ENCODE peak calls at places on chromosomes 13 and 19, in nine cellular contexts. P is thyroid gland; V is pancreas; U is mesenchymal stem cell; C is CD4-positive, alpha-beta memory T cell; T is psoas muscle; G is K562; N is breast epithelium; J is GM23248. K is an unnamed sample. For H3K4me1, the result is how much of the 10 kb centered on the place peaks cover.

GRCh38 chr13:61960981-61961380 is 545.3 kb upstream of the PCDH20 start:
- DNase-seq in C (no peak), U (no peak), J (no peak), G (no peak), N (no peak), P (no peak), V (no peak), T (no peak), K (no peak)

GRCh38 chr19:33426621-33427475 is 53.3 kb downstream of the CEBPG start:
- DNase-seq in T (peak), V (no peak), J (no peak), G (no peak), P (no peak), N (no peak), C (no peak), U (no peak), K (no peak)

GRCh38 chr13:30844548-30845296 is 61.3 kb upstream of the MEDAG start:
- DNase-seq in P (no peak), V (no peak), C (no peak), G (no peak), N (no peak), U (peak), J (no peak), T (no peak), K (no peak)

GRCh38 chr19:6056801-6057650 is 53.3 kb downstream of the RFX2 start:
- DNase-seq in V (no peak), U (peak), T (peak), C (peak), G (no peak), P (peak), J (peak), N (peak), K (peak)

GRCh38 chr19:2014731-2015610 is 543 bp downstream of the BTBD2 start:
- DNase-seq in N (no peak), U (no peak), V (peak), G (peak), C (no peak), J (peak), T (no peak), P (no peak), K (no peak)

GRCh38 chr19:35000647-35001501 is 751 bp downstream of the GRAMD1A start:
- DNase-seq in G (peak), C (peak), T (peak), J (peak), P (peak), V (peak), N (no peak), U (peak), K (peak)

GRCh38 chr13:30376426-30377311 is 45.6 kb upstream of the UBE2L5 start:
- DNase-seq in N (no peak), G (no peak), T (no peak), J (no peak), P (peak), U (no peak), V (no peak), C (peak), K (peak)

GRCh38 chr19:28556371-28556770 is 656.6 kb downstream of the UQCRFS1 start:
- DNase-seq in V (no peak), U (no peak), T (no peak), P (no peak), N (no peak), J (peak), G (no peak), C (no peak), K (no peak)

GRCh38 chr13:23817833-23818232 is 71.4 kb downstream of the MIPEP start:
- DNase-seq in N (no peak), V (no peak), T (no peak), U (no peak), C (no peak), J (no peak), G (no peak), P (no peak), K (no peak)

GRCh38 chr19:44753932-44754742 is 5.6 kb downstream of the BCL3 start:
- DNase-seq in C (peak), N (peak), U (peak), V (peak), G (peak), P (peak), J (peak), T (peak), K (peak)

GRCh38 chr13:106390360-106390759 is 145.1 kb downstream of the EFNB2 start:
- DNase-seq in G (no peak), V (no peak), U (no peak), C (no peak), N (no peak), P (no peak), J (no peak), T (no peak), K (no peak)

GRCh38 chr19:38658462-38659306 is 11.2 kb downstream of the ACTN4 start:
- DNase-seq in C (no peak), N (no peak), T (no peak), G (no peak), U (peak), J (peak), P (peak), V (no peak), K (peak)

GRCh38 chr19:55546822-55547614 is 1.7 kb upstream of the SBK3 start:
- DNase-seq in G (peak), V (peak), U (peak), T (peak), N (no peak), P (peak), C (no peak), J (peak), K (peak)

GRCh38 chr13:106567421-106568224 is at the start of gene ARGLU1:
- DNase-seq in T (peak), G (peak), U (peak), V (peak), C (peak), N (peak), P (peak), J (peak), K (peak)

GRCh38 chr19:40822161-40822560 is 23.2 kb downstream of the EGLN2 start:
- DNase-seq in U (no peak), J (no peak), G (no peak), T (no peak), N (no peak), V (no peak), C (no peak), P (no peak), K (no peak)

GRCh38 chr13:27353166-27353583 is 71.2 kb upstream of the GTF3A start:
- DNase-seq in P (no peak), U (peak), N (no peak), C (no peak), J (peak), V (no peak), G (no peak), T (no peak), K (no peak)

GRCh38 chr13:49683489-49683888 is 7.8 kb downstream of the EBPL start:
- DNase-seq in U (no peak), V (no peak), J (no peak), P (no peak), T (no peak), N (no peak), C (no peak), G (no peak), K (no peak)

GRCh38 chr19:39212377-39212742 is 8.3 kb upstream of the SYCN start:
- DNase-seq in C (no peak), G (peak), J (peak), P (no peak), T (no peak), N (no peak), U (peak), V (no peak), K (no peak)

GRCh38 chr13:27556109-27556508 is 64.2 kb downstream of the LNX2 start:
- DNase-seq in P (no peak), G (no peak), V (no peak), T (peak), N (no peak), J (peak), C (no peak), U (no peak), K (peak)

GRCh38 chr13:50319603-50320296 is 304.5 kb downstream of the KCNRG start:
- DNase-seq in N (peak), G (peak), U (peak), P (peak), J (peak), V (no peak), C (no peak), T (no peak), K (peak)

GRCh38 chr19:44570984-44571684 is 41.7 kb upstream of the CEACAM20 start:
- DNase-seq in U (peak), P (peak), T (no peak), C (peak), N (no peak), J (peak), V (no peak), G (peak), K (peak)

GRCh38 chr13:73547239-73547638 is 488.4 kb downstream of the KLF5 start:
- DNase-seq in C (no peak), J (no peak), P (no peak), T (no peak), U (no peak), N (no peak), V (no peak), G (no peak), K (peak)

GRCh38 chr13:51900471-51900870 is 38.7 kb downstream of the CCDC70 start:
- DNase-seq in P (no peak), T (no peak), U (no peak), N (no peak), J (no peak), G (no peak), V (no peak), C (no peak), K (no peak)

GRCh38 chr19:13597625-13598024 is 91.3 kb upstream of the CACNA1A start:
- DNase-seq in P (peak), T (no peak), G (peak), N (no peak), U (peak), V (no peak), C (peak), J (peak), K (peak)

GRCh38 chr19:18596752-18597157 is 8.2 kb downstream of the REX1BD start:
- DNase-seq in G (peak), T (peak), N (no peak), C (no peak), U (no peak), V (peak), P (no peak), J (peak), K (no peak)

GRCh38 chr13:33032037-33032625 is 15.9 kb downstream of the KL start:
- DNase-seq in P (no peak), V (no peak), U (no peak), J (peak), T (peak), C (no peak), G (no peak), N (no peak), K (no peak)

GRCh38 chr13:82634946-82635345 is 1247.3 kb downstream of the SLITRK1 start:
- DNase-seq in V (no peak), G (no peak), U (no peak), T (no peak), J (peak), C (no peak), P (no peak), N (no peak), K (peak)

GRCh38 chr19:31380854-31381253 is 31.6 kb upstream of the TSHZ3 start:
- DNase-seq in G (no peak), U (no peak), J (no peak), C (no peak), V (no peak), T (no peak), P (no peak), N (no peak), K (no peak)

GRCh38 chr13:101919541-101920306 is 467.2 kb downstream of the ITGBL1 start:
- DNase-seq in U (peak), P (peak), C (no peak), G (no peak), N (no peak), T (no peak), J (peak), V (no peak), K (no peak)

GRCh38 chr19:1884719-1885334 is 469 bp downstream of the ABHD17A start:
- DNase-seq in P (no peak), J (peak), V (peak), T (no peak), N (no peak), G (no peak), U (peak), C (no peak), K (no peak)

GRCh38 chr19:21128901-21129698 is 12.7 kb upstream of the ZNF431 start:
- DNase-seq in G (no peak), U (no peak), C (no peak), T (no peak), J (no peak), P (peak), V (no peak), N (no peak), K (no peak)

GRCh38 chr19:13884726-13885591 is 8.0 kb downstream of the NANOS3 start:
- DNase-seq in J (no peak), N (no peak), G (no peak), P (peak), U (no peak), C (no peak), V (peak), T (no peak), K (no peak)

GRCh38 chr19:52722062-52723005 is 12.5 kb downstream of the ZNF611 start:
- DNase-seq in V (no peak), G (no peak), J (peak), N (no peak), C (no peak), T (no peak), U (peak), P (no peak), K (peak)

GRCh38 chr19:30206187-30206586 is 166.0 kb upstream of the ZNF536 start:
- DNase-seq in P (no peak), T (no peak), U (no peak), V (no peak), G (no peak), N (no peak), C (no peak), J (no peak), K (no peak)

GRCh38 chr19:480016-480855 is 16.1 kb upstream of the MADCAM1 start:
- DNase-seq in U (peak), J (peak), T (peak), N (peak), G (peak), P (peak), V (peak), C (no peak), K (peak)

GRCh38 chr13:50129923-50130685 is 114.9 kb downstream of the KCNRG start:
- DNase-seq in P (no peak), G (no peak), U (peak), N (no peak), T (peak), V (no peak), C (peak), J (peak), K (no peak)

GRCh38 chr19:35417713-35418534 is 30.1 kb upstream of the FFAR2 start:
- DNase-seq in U (no peak), V (no peak), J (no peak), G (no peak), P (no peak), T (peak), N (no peak), C (no peak), K (no peak)

GRCh38 chr19:7737215-7737614 is 5.3 kb upstream of the CLEC4G start:
- DNase-seq in J (no peak), V (no peak), N (no peak), P (no peak), U (no peak), G (no peak), T (no peak), C (no peak), K (no peak)

DNA sequence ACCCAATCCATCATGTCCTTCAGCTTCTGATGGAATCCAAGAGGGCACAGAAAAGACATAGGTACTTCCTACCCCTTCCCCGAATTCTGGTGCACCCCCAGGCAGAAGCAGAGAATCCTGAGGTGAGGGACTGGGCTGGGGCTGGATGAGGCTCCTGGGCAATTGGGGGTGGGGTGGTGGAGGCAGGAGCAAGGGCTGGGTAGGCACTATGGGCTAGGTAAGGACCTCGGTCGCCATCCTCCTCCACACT is 2.8 kb upstream of the KCNC3 start:
- DNase-seq in T (no peak), N (no peak), J (no peak), U (no peak), G (no peak), V (no peak), C (no peak), P (no peak), K (no peak)
- H3K4me1 ChIP-seq in T (under half), N (under half), J (under half), U (under half), G (under half), V (under half), C (half or more), P (under half), K (under half)

GRCh38 chr13:97268772-97269171 is 46.6 kb downstream of the MBNL2 start:
- DNase-seq in N (no peak), V (no peak), U (no peak), G (no peak), J (no peak), P (no peak), C (no peak), T (no peak), K (no peak)
- H3K4me1 ChIP-seq in N (under half), V (under half), U (under half), G (under half), J (under half), P (under half), C (under half), T (half or more), K (under half)

DNA sequence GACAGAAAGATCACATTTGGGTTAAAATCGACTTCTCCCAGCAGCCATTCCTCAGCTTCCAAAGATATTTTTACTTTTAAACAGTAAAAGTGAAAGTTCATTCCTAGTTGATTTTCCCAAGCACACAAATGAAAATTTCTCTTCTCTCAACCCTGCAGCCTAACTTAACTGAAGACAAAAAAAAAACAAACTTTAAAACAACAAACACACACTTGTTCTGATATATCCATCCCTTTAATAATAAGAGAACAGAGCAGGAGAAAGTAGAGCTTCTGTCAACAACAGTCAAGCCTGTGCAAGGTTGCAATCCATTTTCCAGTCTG is 72.9 kb downstream of the STK24 start:
- DNase-seq in U (no peak), G (no peak), V (no peak), N (no peak), C (no peak), T (no peak), P (no peak), J (no peak), K (no peak)
- H3K4me1 ChIP-seq in U (under half), G (half or more), V (under half), N (under half), C (half or more), T (under half), P (half or more), J (under half), K (under half)

DNA sequence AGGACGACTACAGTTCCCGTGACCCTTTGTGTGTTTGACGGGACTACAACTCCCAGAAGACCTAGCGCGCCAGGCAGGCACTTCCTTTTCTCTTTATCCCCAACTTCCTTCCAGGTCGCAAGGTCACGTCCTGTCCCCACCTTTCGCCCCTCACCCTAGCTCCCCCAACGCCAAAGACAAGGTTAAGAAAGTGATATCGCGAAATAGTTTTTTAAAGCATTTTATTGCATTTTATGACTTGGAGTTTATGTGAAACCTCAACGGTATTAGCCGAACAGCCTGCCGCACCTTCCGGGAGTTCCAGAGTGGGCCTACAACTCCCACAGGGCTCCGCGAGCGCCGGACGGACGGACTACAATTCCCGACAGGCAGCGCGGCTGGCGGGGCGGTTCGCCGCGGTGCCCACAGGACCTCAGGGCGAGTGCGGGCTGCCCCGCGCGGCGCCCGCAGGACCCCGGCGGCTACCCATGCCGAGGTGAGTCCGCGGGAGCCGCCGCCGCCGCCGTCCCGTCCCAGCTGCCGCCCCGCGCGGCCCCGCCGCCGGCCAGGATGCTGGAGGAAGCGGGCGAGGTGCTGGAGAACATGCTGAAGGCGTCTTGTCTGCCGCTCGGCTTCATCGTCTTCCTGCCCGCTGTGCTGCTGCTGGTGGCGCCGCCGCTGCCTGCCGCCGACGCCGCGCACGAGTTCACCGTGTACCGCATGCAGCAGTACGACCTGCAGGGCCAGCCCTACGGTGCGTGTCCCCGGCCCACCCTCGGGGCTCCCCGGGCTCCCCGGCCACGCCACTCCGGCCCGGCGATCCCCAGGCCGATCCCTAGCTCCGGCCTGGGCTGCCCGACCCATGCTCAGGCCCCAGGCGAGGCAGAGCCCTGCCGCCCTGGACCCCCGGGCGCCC is at the start of gene NCLN:
- DNase-seq in P (peak), V (peak), G (peak), N (peak), T (peak), J (peak), C (peak), U (peak), K (peak)
- H3K4me1 ChIP-seq in P (under half), V (under half), G (under half), N (under half), T (under half), J (under half), C (half or more), U (under half), K (under half)

GRCh38 chr19:48717059-48717395 is 2.5 kb downstream of the MAMSTR start:
- DNase-seq in C (no peak), N (no peak), T (no peak), G (no peak), P (no peak), V (no peak), J (peak), U (no peak), K (no peak)
- H3K4me1 ChIP-seq in C (under half), N (under half), T (under half), G (under half), P (half or more), V (under half), J (under half), U (under half), K (under half)

GRCh38 chr19:10408511-10409291 is 5.4 kb upstream of the CDC37 start:
- DNase-seq in C (peak), V (no peak), G (no peak), P (no peak), U (no peak), N (no peak), T (peak), J (peak), K (no peak)
- H3K4me1 ChIP-seq in C (half or more), V (under half), G (under half), P (under half), U (under half), N (under half), T (under half), J (under half), K (under half)

GRCh38 chr13:99226493-99226892 is 25.8 kb downstream of the UBAC2 start:
- DNase-seq in V (no peak), N (no peak), T (no peak), U (no peak), C (no peak), P (no peak), G (no peak), J (no peak), K (no peak)
- H3K4me1 ChIP-seq in V (under half), N (under half), T (half or more), U (under half), C (half or more), P (under half), G (under half), J (under half), K (under half)

DNA sequence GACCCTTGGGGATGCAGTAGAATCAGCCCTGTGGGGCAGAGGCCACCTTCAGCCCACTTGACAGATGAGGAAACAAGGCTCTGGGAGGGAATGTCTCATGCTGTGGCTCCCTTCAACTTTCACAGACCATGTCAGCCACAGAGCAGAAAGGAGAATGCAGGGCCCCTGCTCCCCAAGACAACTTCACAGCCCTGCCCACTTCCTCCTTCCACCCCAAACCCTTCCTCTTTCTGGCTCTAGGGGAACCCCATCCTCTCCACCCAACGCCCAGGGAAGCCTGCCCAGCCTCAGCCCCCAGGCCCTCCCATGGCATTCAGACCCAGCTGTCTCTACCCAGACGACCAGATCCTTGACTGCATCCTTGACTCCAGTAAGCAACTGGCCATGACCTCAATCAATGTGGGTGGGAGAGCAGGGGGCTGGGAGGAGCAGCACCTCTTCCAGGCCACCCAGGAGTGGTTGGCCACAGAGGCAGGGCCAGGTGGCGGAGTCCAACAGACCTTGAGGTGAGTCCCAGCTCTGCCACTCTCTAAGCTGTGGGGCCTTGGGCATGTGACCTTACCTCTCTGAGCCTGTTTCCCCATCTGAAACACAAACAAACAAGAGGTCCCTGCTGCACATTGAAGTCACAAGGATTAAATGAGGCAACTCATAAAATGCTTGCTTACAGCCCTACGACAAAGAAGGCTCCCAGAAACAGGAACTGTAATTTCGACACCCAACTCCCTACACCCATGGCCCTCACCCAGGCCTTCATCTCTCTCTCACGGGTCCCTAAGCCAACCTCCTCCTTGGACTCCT is 15.8 kb downstream of the DEDD2 start:
- DNase-seq in N (no peak), T (no peak), G (no peak), J (no peak), V (no peak), C (peak), U (no peak), P (no peak), K (no peak)
- H3K4me1 ChIP-seq in N (under half), T (under half), G (under half), J (under half), V (under half), C (half or more), U (under half), P (under half), K (under half)

K was measured in mammary epithelial cell.